ENCODE peak calls at places on chromosome 10, in ten cellular contexts. A is H7, E is esophagus squamous epithelium, J is psoas muscle, M is ovary, R is skeletal muscle cell, N is BE2C, W is IMR-90, Y is A549, V is PC-9. U is an unnamed sample.

GRCh38 chr10:29858352-29859267 is 200.8 kb downstream of the JCAD start:
- DNase-seq in M (peak), W (peak), Y (peak), J (peak), A (peak), R (no peak), E (no peak), N (peak), V (peak), U (peak)

GRCh38 chr10:70596110-70596798 is 6.3 kb downstream of the PRF1 start:
- DNase-seq in M (no peak), W (no peak), Y (no peak), E (no peak), J (no peak), N (no peak), R (no peak), A (no peak), V (no peak), U (no peak)

GRCh38 chr10:57696641-57697040 is 571.1 kb downstream of the IPMK start:
- DNase-seq in E (no peak), Y (peak), M (no peak), R (peak), A (no peak), N (no peak), W (peak), V (peak), J (no peak), U (no peak)

GRCh38 chr10:129323877-129324276 is 143.2 kb upstream of the MGMT start:
- DNase-seq in R (no peak), W (peak), N (no peak), J (no peak), Y (no peak), E (no peak), A (no peak), V (no peak), M (no peak), U (no peak)

GRCh38 chr10:100980327-100981110 is 6.8 kb downstream of the MRPL43 start:
- DNase-seq in M (peak), Y (no peak), E (no peak), N (no peak), V (no peak), J (peak), R (no peak), W (no peak), A (peak), U (no peak)

GRCh38 chr10:95628786-95629185 is 27.7 kb downstream of the ALDH18A1 start:
- DNase-seq in R (no peak), A (no peak), E (no peak), N (no peak), V (peak), Y (no peak), M (no peak), J (no peak), W (no peak), U (no peak)

GRCh38 chr10:114380060-114380459 is 24.2 kb downstream of the AFAP1L2 start:
- DNase-seq in N (no peak), Y (no peak), M (no peak), J (no peak), V (no peak), W (no peak), R (no peak), E (no peak), A (no peak), U (no peak)

GRCh38 chr10:125739994-125740679 is 20.6 kb downstream of the EDRF1 start:
- DNase-seq in M (no peak), J (no peak), W (no peak), Y (no peak), A (no peak), V (no peak), R (no peak), E (no peak), N (no peak), U (no peak)

GRCh38 chr10:122468923-122469781 is 7.8 kb downstream of the HTRA1 start:
- DNase-seq in J (no peak), W (peak), N (no peak), E (no peak), R (peak), Y (peak), V (peak), M (peak), A (no peak), U (no peak)

GRCh38 chr10:9863559-9864121 is 1154.0 kb upstream of the CELF2 start:
- DNase-seq in J (no peak), E (no peak), A (no peak), M (no peak), R (no peak), N (no peak), Y (no peak), W (no peak), V (no peak), U (no peak)

GRCh38 chr10:110944997-110945396 is 25.6 kb downstream of the SHOC2 start:
- DNase-seq in E (no peak), N (no peak), Y (no peak), W (no peak), J (no peak), M (no peak), V (no peak), R (peak), A (no peak), U (no peak)

GRCh38 chr10:99659868-99660366 is 608 bp downstream of the ENTPD7 start:
- DNase-seq in E (no peak), W (no peak), V (no peak), R (no peak), N (no peak), J (no peak), A (no peak), Y (no peak), M (no peak), U (no peak)

GRCh38 chr10:16116404-16117304 is 256.3 kb upstream of the MINDY3 start:
- DNase-seq in R (no peak), Y (peak), V (no peak), N (no peak), A (peak), E (no peak), W (no peak), M (no peak), J (no peak), U (no peak)

GRCh38 chr10:5292196-5292735 is 72.5 kb upstream of the UCN3 start:
- DNase-seq in E (no peak), R (no peak), J (no peak), A (no peak), V (no peak), W (no peak), M (no peak), Y (no peak), N (no peak), U (no peak)

GRCh38 chr10:49164587-49165188 is 23.5 kb downstream of the TMEM273 start:
- DNase-seq in A (peak), Y (peak), J (no peak), E (no peak), V (no peak), M (peak), R (no peak), N (peak), W (peak), U (no peak)

GRCh38 chr10:96289218-96289910 is 14.9 kb upstream of the DNTT start:
- DNase-seq in V (no peak), W (no peak), A (no peak), R (no peak), J (no peak), E (no peak), M (no peak), N (no peak), Y (no peak), U (no peak)

GRCh38 chr10:113171662-113172061 is 221.6 kb downstream of the TCF7L2 start:
- DNase-seq in J (no peak), N (peak), R (no peak), W (no peak), V (no peak), A (no peak), E (no peak), Y (no peak), M (no peak), U (no peak)

GRCh38 chr10:60944910-60945297 is 919 bp upstream of the RHOBTB1 start:
- DNase-seq in A (no peak), W (no peak), E (no peak), N (no peak), M (no peak), Y (no peak), V (no peak), J (no peak), R (no peak), U (no peak)

GRCh38 chr10:1149793-1150637 is 93.8 kb downstream of the WDR37 start:
- DNase-seq in R (no peak), J (no peak), A (no peak), Y (no peak), M (peak), W (peak), V (no peak), E (no peak), N (peak), U (no peak)

GRCh38 chr10:123422261-123422660 is 243.9 kb upstream of the GPR26 start:
- DNase-seq in M (no peak), N (no peak), E (no peak), W (no peak), V (no peak), J (no peak), A (no peak), R (no peak), Y (no peak), U (no peak)

GRCh38 chr10:100878291-100878910 is 34.4 kb upstream of the SLF2 start:
- DNase-seq in E (no peak), W (peak), M (peak), A (peak), Y (peak), N (peak), V (peak), R (peak), J (no peak), U (no peak)

GRCh38 chr10:73838827-73839226 is 27.4 kb upstream of the NDST2 start:
- DNase-seq in R (no peak), M (no peak), Y (no peak), V (no peak), W (peak), E (no peak), N (no peak), A (no peak), J (no peak), U (no peak)

GRCh38 chr10:35896011-35896410 is 253.9 kb upstream of the FZD8 start:
- DNase-seq in M (no peak), R (peak), Y (no peak), N (no peak), V (no peak), E (no peak), A (no peak), W (peak), J (no peak), U (no peak)

GRCh38 chr10:133127291-133128125 is 32.5 kb upstream of the KNDC1 start:
- DNase-seq in J (peak), A (peak), Y (no peak), M (peak), N (peak), R (no peak), V (no peak), W (no peak), E (no peak), U (no peak)

GRCh38 chr10:131810036-131810804 is 90.6 kb upstream of the PPP2R2D start:
- DNase-seq in Y (no peak), R (no peak), J (no peak), A (peak), W (no peak), V (no peak), E (no peak), M (no peak), N (no peak), U (no peak)

GRCh38 chr10:11853468-11853867 is 30.3 kb downstream of the PROSER2 start:
- DNase-seq in J (no peak), M (no peak), A (peak), V (no peak), Y (peak), E (no peak), W (no peak), R (no peak), N (no peak), U (no peak)

GRCh38 chr10:127195041-127195506 is 1.3 kb downstream of the INSYN2A start:
- DNase-seq in E (no peak), W (no peak), V (no peak), N (no peak), M (no peak), A (peak), R (no peak), J (no peak), Y (peak), U (no peak)

GRCh38 chr10:124827474-124827873 is 25.9 kb downstream of the ABRAXAS2 start:
- DNase-seq in J (no peak), W (peak), A (no peak), N (no peak), M (no peak), V (no peak), R (no peak), Y (peak), E (no peak), U (no peak)

DNA sequence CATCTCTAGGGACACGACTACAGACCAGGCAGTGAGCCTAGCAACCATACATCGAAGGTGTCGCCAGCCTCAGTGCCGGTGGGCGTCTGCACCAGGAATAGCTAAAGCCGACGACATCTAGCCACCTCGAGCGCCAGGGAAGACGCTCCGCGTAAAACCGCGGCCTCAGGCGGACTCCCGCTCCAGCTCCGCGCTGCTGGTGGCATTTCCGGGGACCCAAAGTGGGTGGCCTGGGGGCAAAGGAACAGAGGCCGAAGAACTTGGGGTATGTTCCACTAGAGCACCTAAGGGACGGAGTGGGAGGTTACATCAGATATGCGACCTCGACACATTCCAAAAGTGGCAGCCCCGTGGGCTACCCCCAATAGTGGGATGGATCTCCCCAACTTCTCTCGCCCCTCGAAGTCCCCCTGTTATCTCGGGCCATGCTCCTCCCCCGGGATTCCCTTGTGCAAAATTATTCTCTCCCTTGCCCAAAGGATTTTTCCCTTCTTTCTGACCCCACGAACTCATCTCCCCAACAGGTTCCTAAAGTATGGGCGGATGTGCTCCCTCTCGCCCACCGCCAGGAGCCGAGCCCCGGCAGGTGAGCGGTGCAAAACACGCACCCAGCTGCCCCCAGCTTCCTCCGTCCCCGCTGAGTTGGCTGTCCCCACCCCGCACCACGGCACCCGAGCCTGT is 1.2 kb downstream of the KCNMA1 start:
- DNase-seq in M (no peak), V (no peak), Y (no peak), N (no peak), E (no peak), A (peak), R (no peak), W (no peak), J (no peak), U (no peak)
- H3K4me3 ChIP-seq in M (peak), V (no peak), Y (peak), N (peak), E (peak), A (peak), R (peak), W (peak), J (peak), U (peak)

DNA sequence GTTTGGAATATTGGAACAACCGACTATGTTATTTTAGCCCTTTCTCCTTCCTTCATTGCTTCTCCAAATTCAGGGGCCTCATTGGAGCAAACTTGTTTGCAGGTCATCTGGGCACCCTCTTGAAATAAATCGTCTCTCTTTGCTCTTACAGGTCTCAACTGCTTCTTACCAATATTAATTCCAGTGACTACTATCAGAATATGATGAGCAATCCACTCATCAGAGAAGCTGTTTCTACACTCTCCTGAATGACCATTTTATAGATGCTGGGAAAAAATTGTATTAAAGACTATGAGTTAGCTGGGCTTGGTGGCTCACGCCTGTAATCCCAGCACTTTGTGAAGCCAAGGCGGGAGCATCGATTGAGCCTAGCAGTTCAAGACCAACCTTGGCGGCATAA is 12.5 kb upstream of the HNRNPF start:
- DNase-seq in M (no peak), J (no peak), N (no peak), Y (no peak), E (no peak), W (no peak), V (no peak), R (no peak), A (no peak), U (no peak)
- H3K4me3 ChIP-seq in M (no peak), J (peak), N (peak), Y (peak), E (no peak), W (no peak), V (peak), R (no peak), A (no peak), U (peak)

DNA sequence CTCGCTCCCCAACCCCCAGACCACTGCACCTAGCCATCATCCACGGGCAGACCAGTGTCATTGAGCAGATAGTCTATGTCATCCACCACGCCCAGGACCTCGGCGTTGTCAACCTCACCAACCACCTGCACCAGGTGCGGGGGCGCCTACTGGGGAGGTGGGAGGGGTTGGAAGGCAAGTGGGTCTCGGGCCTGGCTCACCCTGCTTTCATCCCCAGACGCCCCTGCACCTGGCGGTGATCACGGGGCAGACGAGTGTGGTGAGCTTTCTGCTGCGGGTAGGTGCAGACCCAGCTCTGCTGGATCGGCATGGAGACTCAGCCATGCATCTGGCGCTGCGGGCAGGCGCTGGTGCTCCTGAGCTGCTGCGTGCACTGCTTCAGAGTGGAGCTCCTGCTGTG is 4.6 kb downstream of the NFKB2 start:
- DNase-seq in M (peak), Y (no peak), W (no peak), R (no peak), E (no peak), J (no peak), N (no peak), V (no peak), A (no peak), U (no peak)
- H3K4me3 ChIP-seq in M (no peak), Y (no peak), W (no peak), R (peak), E (no peak), J (peak), N (no peak), V (no peak), A (no peak), U (peak)

GRCh38 chr10:79402625-79402946 is 42.8 kb downstream of the ZCCHC24 start:
- DNase-seq in N (no peak), M (peak), J (peak), A (no peak), V (no peak), E (no peak), R (no peak), W (no peak), Y (no peak), U (no peak)

GRCh38 chr10:79402951-79403350 is 42.5 kb downstream of the ZCCHC24 start:
- DNase-seq in E (no peak), W (no peak), R (no peak), A (no peak), M (peak), N (no peak), V (no peak), Y (no peak), J (peak), U (no peak)

GRCh38 chr10:79404690-79405131 is 40.7 kb downstream of the ZCCHC24 start:
- DNase-seq in R (no peak), J (peak), Y (no peak), A (no peak), M (peak), V (no peak), W (no peak), E (no peak), N (no peak), U (no peak)

GRCh38 chr10:79404231-79404609 is 41.2 kb downstream of the ZCCHC24 start:
- DNase-seq in E (no peak), M (peak), V (no peak), J (peak), A (peak), R (peak), W (peak), Y (no peak), N (peak), U (no peak)

DNA sequence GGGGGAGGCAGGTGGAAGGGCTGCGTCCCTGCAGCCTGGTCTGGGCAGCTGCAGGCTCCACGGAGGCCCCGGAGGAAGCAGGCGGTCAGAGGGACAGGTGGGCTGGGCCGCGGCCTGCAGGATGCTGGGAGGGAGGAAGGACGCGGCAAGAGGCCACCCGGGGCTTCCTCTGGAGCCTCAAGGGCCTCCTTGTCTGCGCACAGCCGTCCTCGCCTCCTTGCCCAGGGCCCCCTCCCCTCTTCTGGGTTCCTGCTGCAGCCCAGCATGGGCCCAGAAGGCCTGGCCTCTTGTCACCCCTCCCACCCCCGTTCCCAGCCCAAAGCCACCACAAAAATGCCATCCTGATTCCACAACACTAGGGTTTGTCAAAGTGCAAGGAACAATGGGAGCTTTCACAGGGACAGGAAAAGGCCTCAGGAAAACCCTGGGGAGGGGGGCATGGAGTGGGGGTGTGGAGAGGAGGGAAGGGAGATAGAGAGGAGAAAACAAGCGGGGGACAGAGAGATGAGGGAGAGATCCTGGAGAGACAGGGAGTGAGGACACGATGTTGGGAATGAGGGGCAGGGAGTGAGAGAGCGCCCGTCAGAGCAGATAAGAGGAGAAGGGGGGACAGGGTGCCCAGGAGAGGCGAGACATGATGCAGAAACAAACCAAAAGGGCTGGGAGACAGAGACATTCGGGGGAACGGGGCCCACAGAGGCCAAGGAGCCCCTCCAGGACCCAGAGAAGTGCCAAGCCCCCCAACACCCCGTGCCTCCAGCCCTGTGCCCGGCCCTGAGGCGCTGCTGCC is 41.8 kb downstream of the ZCCHC24 start:
- DNase-seq in Y (no peak), V (no peak), W (no peak), J (peak), N (peak), E (no peak), M (peak), R (no peak), A (peak), U (no peak)
- H3K4me3 ChIP-seq in Y (no peak), V (no peak), W (no peak), J (peak), N (no peak), E (no peak), M (no peak), R (no peak), A (no peak), U (no peak)

GRCh38 chr10:3539696-3540383 is 245.2 kb downstream of the KLF6 start:
- DNase-seq in Y (no peak), M (no peak), W (no peak), A (no peak), J (no peak), N (no peak), V (no peak), E (no peak), R (no peak), U (no peak)

GRCh38 chr10:3538850-3539531 is 246.0 kb downstream of the KLF6 start:
- DNase-seq in V (peak), Y (no peak), E (no peak), R (peak), W (peak), J (no peak), M (no peak), N (no peak), A (no peak), U (peak)

GRCh38 chr10:3537518-3537917 is 247.5 kb downstream of the KLF6 start:
- DNase-seq in A (no peak), W (no peak), V (no peak), E (no peak), R (no peak), Y (no peak), M (no peak), J (no peak), N (no peak), U (no peak)

GRCh38 chr10:3535001-3535400 is 250.0 kb downstream of the KLF6 start:
- DNase-seq in N (no peak), Y (no peak), A (no peak), J (no peak), M (no peak), V (no peak), E (no peak), R (no peak), W (no peak), U (no peak)

GRCh38 chr10:3538291-3538849 is 246.6 kb downstream of the KLF6 start:
- DNase-seq in Y (no peak), J (no peak), W (no peak), A (no peak), V (no peak), R (no peak), N (no peak), M (no peak), E (no peak), U (no peak)
- H3K4me3 ChIP-seq in Y (no peak), J (no peak), W (no peak), A (no peak), V (no peak), R (no peak), N (no peak), M (no peak), E (no peak), U (peak)

U was measured in thoracic aorta.